ENCODE peak calls at places on chromosomes 3 and 15, in eight cellular contexts. P is endothelial cell, F is RWPE1, A is COLO829, D is NCI-H345, L is hippocampal formation, J is NCI-H1930, W is fibroblast of the aortic adventitia. I is an unnamed sample.

GRCh38 chr3:46712191-46713047 is 5.2 kb downstream of the PRSS50 start:
- DNase-seq in P (no peak), J (no peak), F (no peak), L (no peak), A (no peak), W (no peak), D (no peak), I (no peak)

GRCh38 chr3:135784557-135784956 is 181.0 kb upstream of the PPP2R3A start:
- DNase-seq in F (no peak), W (no peak), A (no peak), D (no peak), P (no peak), J (no peak), L (peak; percentile 3), I (no peak)

GRCh38 chr3:32392530-32393302 is 1.1 kb downstream of the CMTM7 start:
- DNase-seq in P (no peak), A (no peak), F (no peak), D (no peak), W (peak; percentile 73), L (no peak), J (no peak), I (no peak)

GRCh38 chr3:188389711-188390346 is 235.9 kb downstream of the LPP start:
- DNase-seq in W (no peak), D (no peak), F (peak; percentile 39), A (no peak), J (no peak), P (no peak), L (peak; percentile 29), I (no peak)

GRCh38 chr15:54707805-54708752 is 488.7 kb downstream of the RSL24D1 start:
- DNase-seq in P (no peak), L (no peak), D (no peak), F (no peak), W (no peak), J (no peak), A (no peak), I (no peak)

GRCh38 chr15:53506370-53506769 is 253.1 kb downstream of the WDR72 start:
- DNase-seq in D (no peak), P (no peak), A (no peak), W (no peak), L (no peak), J (no peak), F (no peak), I (no peak)

GRCh38 chr3:89697321-89697916 is 590.0 kb downstream of the EPHA3 start:
- DNase-seq in A (no peak), J (no peak), P (no peak), D (no peak), F (peak; percentile 16), L (no peak), W (no peak), I (no peak)

GRCh38 chr15:73856458-73857192 is 16.7 kb upstream of the TBC1D21 start:
- DNase-seq in A (no peak), J (no peak), F (no peak), L (no peak), P (no peak), W (no peak), D (peak; percentile 84), I (no peak)

GRCh38 chr3:103112273-103112672 is 677.5 kb downstream of the ZPLD1 start:
- DNase-seq in F (no peak), P (no peak), W (no peak), D (no peak), L (no peak), A (no peak), J (no peak), I (no peak)

GRCh38 chr3:54193093-54193492 is 70.7 kb downstream of the CACNA2D3 start:
- DNase-seq in A (no peak), P (no peak), D (no peak), L (no peak), F (no peak), J (no peak), W (no peak), I (no peak)

GRCh38 chr3:95750097-95750496 is 1064.3 kb upstream of the EPHA6 start:
- DNase-seq in D (no peak), F (no peak), P (no peak), W (no peak), L (no peak), A (no peak), J (no peak), I (no peak)

GRCh38 chr3:16520636-16521579 is 7.4 kb upstream of the RFTN1 start:
- DNase-seq in W (no peak), L (no peak), A (no peak), P (no peak), F (no peak), J (no peak), D (no peak), I (no peak)

GRCh38 chr3:143808999-143809700 is 39.1 kb downstream of the SLC9A9 start:
- DNase-seq in P (no peak), J (no peak), A (no peak), W (peak; percentile 79), L (peak; percentile 44), D (no peak), F (no peak), I (no peak)

GRCh38 chr3:52877085-52877484 is 20.3 kb downstream of the STIMATE start:
- DNase-seq in A (no peak), F (no peak), J (no peak), L (no peak), P (no peak), D (no peak), W (no peak), I (no peak)

GRCh38 chr3:143302638-143303171 is 183.1 kb downstream of the CHST2 start:
- DNase-seq in L (no peak), A (no peak), P (peak; percentile 49), J (no peak), D (no peak), W (peak; percentile 64), F (peak; percentile 56), I (no peak)

GRCh38 chr3:43998841-43999805 is 242.6 kb upstream of the TOPAZ1 start:
- DNase-seq in D (peak; percentile 90), A (peak; percentile 62), W (peak; percentile 54), F (peak; percentile 73), P (peak; percentile 32), L (no peak), J (peak; percentile 82), I (peak; percentile 23)

GRCh38 chr15:49137861-49138260 is 17.5 kb downstream of the COPS2 start:
- DNase-seq in F (no peak), W (peak; percentile 44), J (no peak), D (no peak), P (no peak), A (no peak), L (no peak), I (no peak)

GRCh38 chr3:61928776-61929175 is 367.4 kb downstream of the PTPRG start:
- DNase-seq in P (no peak), D (no peak), A (no peak), J (no peak), L (no peak), F (no peak), W (no peak), I (no peak)

GRCh38 chr3:59772416-59773408 is 722.9 kb upstream of the CFAP20DC start:
- DNase-seq in W (no peak), P (no peak), A (no peak), L (no peak), D (no peak), F (no peak), J (no peak), I (no peak)

GRCh38 chr3:141303481-141304223 is 64.7 kb upstream of the ZBTB38 start:
- DNase-seq in D (peak; percentile 66), W (peak; percentile 92), P (peak; percentile 69), A (peak; percentile 95), F (peak; percentile 58), L (peak; percentile 66), J (peak; percentile 44), I (peak; percentile 34)

GRCh38 chr3:159169828-159170227 is 368.0 kb downstream of the MFSD1 start:
- DNase-seq in F (peak; percentile 39), J (no peak), P (no peak), D (no peak), W (peak; percentile 70), A (peak; percentile 37), L (no peak), I (no peak)

GRCh38 chr3:29583861-29584260 is 303.0 kb downstream of the RBMS3 start:
- DNase-seq in A (no peak), D (no peak), L (no peak), P (no peak), W (no peak), F (no peak), J (no peak), I (no peak)

GRCh38 chr15:68053997-68054657 is at the start of gene PIAS1:
- DNase-seq in A (peak; percentile 76), L (peak; percentile 90), F (peak; percentile 96), J (peak; percentile 80), W (peak; percentile 83), D (peak; percentile 92), P (peak; percentile 93), I (peak; percentile 92)

GRCh38 chr3:9278085-9278484 is 28.6 kb upstream of the SRGAP3 start:
- DNase-seq in D (no peak), W (no peak), J (no peak), L (no peak), F (no peak), P (no peak), A (no peak), I (no peak)

GRCh38 chr3:180631317-180631716 is 29.4 kb downstream of the TTC14 start:
- DNase-seq in L (no peak), J (no peak), F (no peak), A (no peak), W (no peak), P (no peak), D (no peak), I (no peak)

GRCh38 chr3:129606522-129607390 is at the start of gene PLXND1:
- DNase-seq in L (peak; percentile 53), J (peak; percentile 54), W (peak; percentile 64), A (peak; percentile 49), F (peak; percentile 42), P (peak; percentile 89), D (peak; percentile 52), I (no peak)

GRCh38 chr3:30751610-30752299 is 142.7 kb downstream of the GADL1 start:
- DNase-seq in A (no peak), D (peak; percentile 3), W (peak; percentile 68), F (no peak), J (no peak), L (no peak), P (peak; percentile 68), I (no peak)

GRCh38 chr3:118772036-118773030 is 262.3 kb downstream of the IGSF11 start:
- DNase-seq in J (no peak), L (no peak), A (peak; percentile 12), F (peak; percentile 20), W (no peak), P (no peak), D (peak; percentile 0), I (no peak)

GRCh38 chr3:149417174-149417573 is 39.7 kb upstream of the TM4SF1 start:
- DNase-seq in W (no peak), D (no peak), F (no peak), A (no peak), P (no peak), J (no peak), L (no peak), I (no peak)

GRCh38 chr3:126181398-126181725 is 976 bp upstream of the ALDH1L1 start:
- DNase-seq in J (no peak), F (no peak), W (no peak), A (no peak), L (no peak), D (no peak), P (no peak), I (no peak)

GRCh38 chr3:52015431-52016256 is 19.9 kb upstream of the RPL29 start:
- DNase-seq in J (no peak), A (no peak), D (no peak), F (no peak), P (no peak), L (no peak), W (no peak), I (no peak)

GRCh38 chr3:52775877-52776276 is 1.5 kb upstream of the ITIH1 start:
- DNase-seq in J (no peak), P (no peak), F (no peak), A (no peak), D (no peak), W (no peak), L (no peak), I (no peak)

GRCh38 chr15:57921371-57921770 is 144.1 kb downstream of the ALDH1A2 start:
- DNase-seq in L (no peak), F (no peak), A (no peak), D (no peak), J (no peak), W (no peak), P (no peak), I (no peak)

GRCh38 chr3:19348500-19348899 is 200.2 kb downstream of the KCNH8 start:
- DNase-seq in W (no peak), F (no peak), L (no peak), J (no peak), A (no peak), D (no peak), P (no peak), I (no peak)